ENCODE peak calls at places on chromosomes 1 and 21, in eight cellular contexts. L, K, F, Q, T, C, B and R are unnamed samples.

GRCh38 chr1:78291443-78291842 is 199.3 kb upstream of the PTGFR start:
- DNase-seq in F (no peak), T (no peak), L (no peak), K (no peak), Q (no peak), B (no peak), C (no peak), R (no peak)

GRCh38 chr1:13737388-13737787 is 37.4 kb downstream of the PRDM2 start:
- DNase-seq in T (no peak), K (peak), C (no peak), Q (no peak), B (no peak), L (no peak), F (no peak), R (peak)

GRCh38 chr21:17925900-17926299 is 106.7 kb upstream of the C21orf91 start:
- DNase-seq in T (no peak), K (peak), Q (no peak), C (peak), L (peak), B (peak), F (no peak), R (peak)

GRCh38 chr1:202711949-202712635 is 1.8 kb upstream of the SYT2 start:
- DNase-seq in B (no peak), T (no peak), F (no peak), L (peak), C (no peak), Q (peak), K (no peak), R (no peak)

GRCh38 chr1:157659576-157660247 is 40.9 kb downstream of the FCRL3 start:
- DNase-seq in C (no peak), L (no peak), F (no peak), B (peak), T (no peak), K (no peak), Q (no peak), R (no peak)

GRCh38 chr1:108152782-108153222 is 47.3 kb downstream of the SLC25A24 start:
- DNase-seq in Q (no peak), L (no peak), F (no peak), B (no peak), C (no peak), K (no peak), T (no peak), R (no peak)

GRCh38 chr1:234875953-234876814 is 252.5 kb downstream of the TOMM20 start:
- DNase-seq in Q (no peak), F (no peak), L (no peak), C (peak), K (peak), B (no peak), T (no peak), R (no peak)

GRCh38 chr1:58249729-58250586 is 296.6 kb downstream of the OMA1 start:
- DNase-seq in F (no peak), L (peak), K (peak), C (peak), Q (peak), T (peak), B (no peak), R (peak)

GRCh38 chr1:18182518-18183160 is 75.0 kb downstream of the IGSF21 start:
- DNase-seq in T (no peak), C (no peak), Q (peak), B (no peak), L (no peak), K (no peak), F (no peak), R (peak)

GRCh38 chr1:178451529-178451928 is 45.2 kb downstream of the CLEC20A start:
- DNase-seq in C (peak), T (no peak), F (no peak), K (peak), L (no peak), B (no peak), Q (no peak), R (peak)

GRCh38 chr1:107594541-107594940 is 370.4 kb downstream of the VAV3 start:
- DNase-seq in B (no peak), T (peak), Q (no peak), C (no peak), L (no peak), F (no peak), K (peak), R (no peak)

DNA sequence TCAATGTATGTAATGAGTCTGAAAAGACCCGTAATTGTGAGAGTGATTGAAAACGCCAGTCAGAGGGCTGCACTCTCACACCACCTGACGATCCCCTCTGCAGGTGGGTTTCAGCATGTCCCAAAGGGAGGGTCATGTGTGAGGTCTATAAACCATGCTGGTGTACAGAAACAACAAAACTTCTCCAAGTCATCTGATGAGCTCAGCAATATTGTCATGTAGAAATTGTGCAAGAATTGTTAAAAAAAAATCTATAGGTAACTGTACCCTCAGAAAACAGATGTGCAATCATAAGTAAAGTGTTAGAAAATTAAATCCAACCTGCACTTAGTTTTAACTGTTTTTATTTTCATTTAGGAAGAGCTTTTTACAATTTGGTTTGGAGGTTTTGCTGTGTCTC is 152.5 kb downstream of the PCBP3 start:
- DNase-seq in T (no peak), K (no peak), L (no peak), F (no peak), C (no peak), B (no peak), Q (no peak), R (no peak)
- H3K4me2 ChIP-seq in T (no peak), K (no peak), L (no peak), F (no peak), C (no peak), B (no peak), Q (no peak), R (no peak)

DNA sequence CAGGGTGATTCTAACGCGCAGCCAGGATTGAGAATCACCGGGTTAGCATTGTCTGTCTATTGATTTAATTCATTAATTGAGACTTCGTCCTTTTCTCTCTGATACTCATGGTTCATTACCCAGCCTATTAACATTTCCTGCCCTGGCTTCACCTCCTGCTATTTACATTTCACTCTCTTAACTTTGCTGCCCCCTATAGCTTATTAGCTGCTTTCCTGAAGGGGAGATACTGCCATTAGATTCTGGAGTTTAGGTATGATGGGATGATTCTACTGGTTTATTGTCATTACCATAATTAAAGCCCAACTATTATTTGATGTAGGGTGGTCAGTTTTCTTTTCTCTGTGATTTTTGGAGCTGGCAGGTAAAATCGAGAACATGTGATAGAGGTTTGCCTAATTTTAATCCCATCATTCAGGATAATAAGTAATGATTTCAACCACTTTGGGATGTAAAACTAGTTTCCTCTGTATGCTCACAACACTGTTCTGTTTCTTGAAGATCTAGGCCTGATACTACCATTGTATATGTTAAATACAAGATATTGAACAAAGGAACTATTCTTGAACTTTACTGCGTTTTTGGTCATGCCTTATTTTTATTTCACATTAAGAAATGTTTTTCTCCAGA is 6.4 kb downstream of the PPP2R5A start:
- DNase-seq in C (peak), L (peak), Q (peak), K (peak), B (peak), T (peak), F (peak), R (peak)
- H3K4me2 ChIP-seq in C (no peak), L (peak), Q (peak), K (no peak), B (peak), T (peak), F (peak), R (no peak)

GRCh38 chr1:244821134-244821533 is 14.3 kb upstream of the COX20 start:
- DNase-seq in K (peak), T (peak), B (no peak), L (no peak), C (no peak), Q (no peak), F (no peak), R (peak)
- H3K4me2 ChIP-seq in K (no peak), T (no peak), B (no peak), L (no peak), C (no peak), Q (no peak), F (no peak), R (no peak)

GRCh38 chr21:19246018-19246417 is 842.4 kb upstream of the TMPRSS15 start:
- DNase-seq in Q (no peak), T (no peak), L (no peak), F (no peak), K (no peak), C (no peak), B (no peak), R (no peak)
- H3K4me2 ChIP-seq in Q (no peak), T (no peak), L (no peak), F (no peak), K (no peak), C (no peak), B (no peak), R (no peak)